ENCODE peak calls at places on chromosome 1, in eight cellular contexts. One of them, this sample, is unnamed. For H3K9me3, the result is how much of the 10 kb centered on the place peaks cover.

GRCh38 chr1:159916240-159917051 is 8.9 kb downstream of the TAGLN2 start:
- DNase-seq in uterus: no peak
- DNase-seq in left lung: no peak
- DNase-seq in BE2C: peak
- DNase-seq in body of pancreas: peak
- DNase-seq in left ventricle myocardium inferior: no peak
- DNase-seq in fibroblast of lung: peak
- DNase-seq in right cardiac atrium: peak
- DNase-seq in this sample: no peak

GRCh38 chr1:25503551-25504426 is 39.6 kb upstream of the LDLRAP1 start:
- DNase-seq in uterus: no peak
- DNase-seq in left lung: peak
- DNase-seq in BE2C: peak
- DNase-seq in body of pancreas: peak
- DNase-seq in left ventricle myocardium inferior: peak
- DNase-seq in fibroblast of lung: peak
- DNase-seq in right cardiac atrium: peak
- DNase-seq in this sample: peak

GRCh38 chr1:26234644-26235384 is 814 bp downstream of the CEP85 start:
- DNase-seq in uterus: no peak
- DNase-seq in left lung: no peak
- DNase-seq in BE2C: peak
- DNase-seq in body of pancreas: peak
- DNase-seq in left ventricle myocardium inferior: no peak
- DNase-seq in fibroblast of lung: peak
- DNase-seq in right cardiac atrium: peak
- DNase-seq in this sample: peak

GRCh38 chr1:232709339-232709738 is 79.4 kb upstream of the SIPA1L2 start:
- DNase-seq in uterus: peak
- DNase-seq in left lung: no peak
- DNase-seq in BE2C: no peak
- DNase-seq in body of pancreas: no peak
- DNase-seq in left ventricle myocardium inferior: no peak
- DNase-seq in fibroblast of lung: peak
- DNase-seq in right cardiac atrium: no peak
- DNase-seq in this sample: no peak

GRCh38 chr1:229478852-229479251 is 29.3 kb downstream of the NUP133 start:
- DNase-seq in uterus: no peak
- DNase-seq in left lung: no peak
- DNase-seq in BE2C: no peak
- DNase-seq in body of pancreas: no peak
- DNase-seq in left ventricle myocardium inferior: no peak
- DNase-seq in fibroblast of lung: no peak
- DNase-seq in right cardiac atrium: no peak
- DNase-seq in this sample: no peak

GRCh38 chr1:86754265-86754974 is 50.0 kb downstream of the SH3GLB1 start:
- DNase-seq in uterus: no peak
- DNase-seq in left lung: no peak
- DNase-seq in BE2C: no peak
- DNase-seq in body of pancreas: no peak
- DNase-seq in left ventricle myocardium inferior: no peak
- DNase-seq in fibroblast of lung: no peak
- DNase-seq in right cardiac atrium: no peak
- DNase-seq in this sample: no peak

GRCh38 chr1:33122483-33123170 is 41.7 kb downstream of the AZIN2 start:
- DNase-seq in uterus: no peak
- DNase-seq in left lung: no peak
- DNase-seq in BE2C: no peak
- DNase-seq in body of pancreas: no peak
- DNase-seq in left ventricle myocardium inferior: no peak
- DNase-seq in fibroblast of lung: no peak
- DNase-seq in right cardiac atrium: no peak
- DNase-seq in this sample: no peak

GRCh38 chr1:159171688-159172501 is 480 bp downstream of the CADM3 start:
- DNase-seq in uterus: no peak
- DNase-seq in left lung: no peak
- DNase-seq in BE2C: peak
- DNase-seq in body of pancreas: no peak
- DNase-seq in left ventricle myocardium inferior: no peak
- DNase-seq in fibroblast of lung: no peak
- DNase-seq in right cardiac atrium: peak
- DNase-seq in this sample: no peak

GRCh38 chr1:162404550-162405160 is 7.3 kb downstream of the SH2D1B start:
- DNase-seq in uterus: no peak
- DNase-seq in left lung: no peak
- DNase-seq in BE2C: no peak
- DNase-seq in body of pancreas: no peak
- DNase-seq in left ventricle myocardium inferior: no peak
- DNase-seq in fibroblast of lung: peak
- DNase-seq in right cardiac atrium: no peak
- DNase-seq in this sample: no peak

GRCh38 chr1:86955678-86956077 is 41.2 kb downstream of the HS2ST1 start:
- DNase-seq in uterus: no peak
- DNase-seq in left lung: no peak
- DNase-seq in BE2C: no peak
- DNase-seq in body of pancreas: no peak
- DNase-seq in left ventricle myocardium inferior: no peak
- DNase-seq in fibroblast of lung: no peak
- DNase-seq in right cardiac atrium: no peak
- DNase-seq in this sample: no peak

GRCh38 chr1:31793586-31794285 is 22.1 kb downstream of the SPOCD1 start:
- DNase-seq in uterus: no peak
- DNase-seq in left lung: peak
- DNase-seq in BE2C: no peak
- DNase-seq in body of pancreas: no peak
- DNase-seq in left ventricle myocardium inferior: no peak
- DNase-seq in fibroblast of lung: no peak
- DNase-seq in right cardiac atrium: no peak
- DNase-seq in this sample: no peak

GRCh38 chr1:31668303-31668883 is 23.7 kb upstream of the PEF1 start:
- DNase-seq in uterus: no peak
- DNase-seq in left lung: no peak
- DNase-seq in BE2C: peak
- DNase-seq in body of pancreas: no peak
- DNase-seq in left ventricle myocardium inferior: no peak
- DNase-seq in fibroblast of lung: no peak
- DNase-seq in right cardiac atrium: peak
- DNase-seq in this sample: no peak

GRCh38 chr1:228836427-228836826 is 101.1 kb downstream of the RHOU start:
- DNase-seq in uterus: no peak
- DNase-seq in left lung: no peak
- DNase-seq in BE2C: no peak
- DNase-seq in body of pancreas: peak
- DNase-seq in left ventricle myocardium inferior: no peak
- DNase-seq in fibroblast of lung: no peak
- DNase-seq in right cardiac atrium: no peak
- DNase-seq in this sample: no peak

GRCh38 chr1:44146536-44147361 is 5.3 kb upstream of the KLF18 start:
- DNase-seq in uterus: no peak
- DNase-seq in left lung: no peak
- DNase-seq in BE2C: no peak
- DNase-seq in body of pancreas: no peak
- DNase-seq in left ventricle myocardium inferior: no peak
- DNase-seq in fibroblast of lung: no peak
- DNase-seq in right cardiac atrium: no peak
- DNase-seq in this sample: no peak

GRCh38 chr1:10824821-10825540 is 28.5 kb upstream of the CASZ1 start:
- DNase-seq in uterus: peak
- DNase-seq in left lung: no peak
- DNase-seq in BE2C: peak
- DNase-seq in body of pancreas: no peak
- DNase-seq in left ventricle myocardium inferior: no peak
- DNase-seq in fibroblast of lung: peak
- DNase-seq in right cardiac atrium: no peak
- DNase-seq in this sample: no peak

GRCh38 chr1:213327318-213327667 is 276.3 kb downstream of the RPS6KC1 start:
- DNase-seq in uterus: peak
- DNase-seq in left lung: peak
- DNase-seq in BE2C: no peak
- DNase-seq in body of pancreas: peak
- DNase-seq in left ventricle myocardium inferior: peak
- DNase-seq in fibroblast of lung: peak
- DNase-seq in right cardiac atrium: peak
- DNase-seq in this sample: no peak

GRCh38 chr1:119186471-119186870 is 46.0 kb upstream of the WARS2 start:
- DNase-seq in uterus: no peak
- DNase-seq in left lung: no peak
- DNase-seq in BE2C: no peak
- DNase-seq in body of pancreas: no peak
- DNase-seq in left ventricle myocardium inferior: no peak
- DNase-seq in fibroblast of lung: peak
- DNase-seq in right cardiac atrium: no peak
- DNase-seq in this sample: no peak

GRCh38 chr1:182575540-182576149 is 13.4 kb downstream of the RNASEL start:
- DNase-seq in uterus: no peak
- DNase-seq in left lung: no peak
- DNase-seq in BE2C: no peak
- DNase-seq in body of pancreas: no peak
- DNase-seq in left ventricle myocardium inferior: no peak
- DNase-seq in fibroblast of lung: peak
- DNase-seq in right cardiac atrium: no peak
- DNase-seq in this sample: no peak

GRCh38 chr1:101365186-101365585 is 128.4 kb downstream of the S1PR1 start:
- DNase-seq in uterus: no peak
- DNase-seq in left lung: no peak
- DNase-seq in BE2C: no peak
- DNase-seq in body of pancreas: no peak
- DNase-seq in left ventricle myocardium inferior: no peak
- DNase-seq in fibroblast of lung: peak
- DNase-seq in right cardiac atrium: no peak
- DNase-seq in this sample: no peak

GRCh38 chr1:101363891-101364318 is 127.1 kb downstream of the S1PR1 start:
- DNase-seq in uterus: no peak
- DNase-seq in left lung: no peak
- DNase-seq in BE2C: no peak
- DNase-seq in body of pancreas: no peak
- DNase-seq in left ventricle myocardium inferior: no peak
- DNase-seq in fibroblast of lung: no peak
- DNase-seq in right cardiac atrium: no peak
- DNase-seq in this sample: no peak

GRCh38 chr1:101365881-101366280 is 129.1 kb downstream of the S1PR1 start:
- DNase-seq in uterus: no peak
- DNase-seq in left lung: no peak
- DNase-seq in BE2C: no peak
- DNase-seq in body of pancreas: no peak
- DNase-seq in left ventricle myocardium inferior: no peak
- DNase-seq in fibroblast of lung: no peak
- DNase-seq in right cardiac atrium: no peak
- DNase-seq in this sample: no peak

GRCh38 chr1:101366513-101367215 is 129.8 kb downstream of the S1PR1 start:
- DNase-seq in uterus: no peak
- DNase-seq in left lung: no peak
- DNase-seq in BE2C: no peak
- DNase-seq in body of pancreas: no peak
- DNase-seq in left ventricle myocardium inferior: no peak
- DNase-seq in fibroblast of lung: peak
- DNase-seq in right cardiac atrium: no peak
- DNase-seq in this sample: no peak

GRCh38 chr1:101364370-101365120 is 127.7 kb downstream of the S1PR1 start:
- DNase-seq in uterus: no peak
- DNase-seq in left lung: no peak
- DNase-seq in BE2C: no peak
- DNase-seq in body of pancreas: no peak
- DNase-seq in left ventricle myocardium inferior: no peak
- DNase-seq in fibroblast of lung: peak
- DNase-seq in right cardiac atrium: no peak
- DNase-seq in this sample: no peak
- H3K9me3 ChIP-seq in uterus: under half
- H3K9me3 ChIP-seq in left lung: under half
- H3K9me3 ChIP-seq in BE2C: under half
- H3K9me3 ChIP-seq in body of pancreas: under half
- H3K9me3 ChIP-seq in left ventricle myocardium inferior: under half
- H3K9me3 ChIP-seq in fibroblast of lung: under half
- H3K9me3 ChIP-seq in right cardiac atrium: under half
- H3K9me3 ChIP-seq in this sample: under half

DNA sequence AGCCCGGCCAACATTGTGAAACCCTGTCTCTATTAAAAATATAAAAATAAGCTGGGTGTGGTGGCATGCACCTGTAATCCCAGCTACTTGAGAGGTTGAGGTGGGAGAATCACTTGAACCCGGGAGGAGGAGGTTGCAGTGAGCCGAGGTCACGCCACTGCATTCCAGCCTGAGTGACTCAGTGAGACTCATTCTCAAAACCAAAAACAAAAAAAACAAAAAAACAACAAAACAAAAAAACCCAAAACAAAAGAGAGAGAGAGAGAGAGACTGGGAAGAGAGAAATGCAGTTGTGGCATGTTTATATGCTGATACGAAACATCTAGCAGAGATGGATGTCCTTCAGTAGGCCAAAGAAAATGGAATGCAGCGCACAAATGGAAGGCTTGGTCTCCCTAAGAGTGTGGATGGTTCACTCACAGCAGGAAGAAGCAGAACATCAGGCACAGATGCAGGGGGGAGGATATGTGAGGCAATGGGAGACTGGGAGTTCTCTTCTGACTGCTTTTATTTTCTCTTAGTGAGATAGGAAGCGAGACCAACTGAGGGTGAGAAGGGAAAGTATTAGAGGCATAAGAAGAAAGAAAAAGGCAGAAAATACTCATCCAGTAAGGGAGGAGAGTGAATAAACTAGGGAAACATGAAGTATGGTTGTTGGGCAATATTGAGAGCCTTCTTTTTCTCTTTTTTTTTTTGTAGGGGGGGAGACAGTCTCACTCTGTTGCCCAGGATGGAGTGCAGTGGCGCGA is 16.0 kb downstream of the THEM4 start:
- DNase-seq in uterus: no peak
- DNase-seq in left lung: no peak
- DNase-seq in BE2C: no peak
- DNase-seq in body of pancreas: no peak
- DNase-seq in left ventricle myocardium inferior: no peak
- DNase-seq in fibroblast of lung: no peak
- DNase-seq in right cardiac atrium: no peak
- DNase-seq in this sample: no peak
- H3K9me3 ChIP-seq in uterus: under half
- H3K9me3 ChIP-seq in left lung: under half
- H3K9me3 ChIP-seq in BE2C: under half
- H3K9me3 ChIP-seq in body of pancreas: under half
- H3K9me3 ChIP-seq in left ventricle myocardium inferior: under half
- H3K9me3 ChIP-seq in fibroblast of lung: under half
- H3K9me3 ChIP-seq in right cardiac atrium: under half
- H3K9me3 ChIP-seq in this sample: under half

DNA sequence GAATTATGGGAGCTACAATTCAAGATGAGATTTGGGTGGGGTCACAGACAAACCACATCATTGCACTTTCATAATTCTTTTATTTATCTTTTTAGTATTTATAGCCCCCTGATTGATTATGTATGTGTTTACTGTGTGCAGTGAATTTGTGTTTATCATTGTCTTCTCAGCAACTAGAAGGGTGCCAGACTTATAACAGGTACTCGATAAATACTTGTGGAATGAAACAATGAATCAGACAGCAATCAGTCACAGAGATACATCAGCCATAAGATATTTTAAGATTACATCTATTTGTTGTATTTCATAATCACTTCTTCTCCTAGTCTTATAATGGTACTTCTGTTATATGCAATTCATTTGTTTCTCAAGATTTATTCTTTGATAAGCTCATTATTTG is 273.2 kb downstream of the PTPRC start:
- DNase-seq in uterus: no peak
- DNase-seq in left lung: no peak
- DNase-seq in BE2C: no peak
- DNase-seq in body of pancreas: no peak
- DNase-seq in left ventricle myocardium inferior: no peak
- DNase-seq in fibroblast of lung: no peak
- DNase-seq in right cardiac atrium: no peak
- DNase-seq in this sample: no peak
- H3K9me3 ChIP-seq in uterus: under half
- H3K9me3 ChIP-seq in left lung: under half
- H3K9me3 ChIP-seq in BE2C: under half
- H3K9me3 ChIP-seq in body of pancreas: under half
- H3K9me3 ChIP-seq in left ventricle myocardium inferior: under half
- H3K9me3 ChIP-seq in fibroblast of lung: under half
- H3K9me3 ChIP-seq in right cardiac atrium: under half
- H3K9me3 ChIP-seq in this sample: under half

GRCh38 chr1:247037483-247038320 is 29.8 kb upstream of the ZNF695 start:
- DNase-seq in uterus: no peak
- DNase-seq in left lung: no peak
- DNase-seq in BE2C: no peak
- DNase-seq in body of pancreas: no peak
- DNase-seq in left ventricle myocardium inferior: no peak
- DNase-seq in fibroblast of lung: no peak
- DNase-seq in right cardiac atrium: no peak
- DNase-seq in this sample: no peak
- H3K9me3 ChIP-seq in uterus: under half
- H3K9me3 ChIP-seq in left lung: under half
- H3K9me3 ChIP-seq in BE2C: under half
- H3K9me3 ChIP-seq in body of pancreas: under half
- H3K9me3 ChIP-seq in left ventricle myocardium inferior: half or more
- H3K9me3 ChIP-seq in fibroblast of lung: under half
- H3K9me3 ChIP-seq in right cardiac atrium: under half
- H3K9me3 ChIP-seq in this sample: under half